ENCODE peak calls at places on chromosomes 5 and 9, in four cellular contexts. N is cardiac muscle cell, A is ascending aorta, U is adrenal gland. P is an unnamed sample. For H3K4me1 and H3K27me3, the result is how much of the 10 kb centered on the place peaks cover.

GRCh38 chr9:126503333-126504085 is 110.2 kb upstream of the LMX1B start:
- DNase-seq in N (no peak), A (no peak), U (no peak), P (peak)

GRCh38 chr9:104256710-104257091 is 162.6 kb downstream of the SMC2 start:
- DNase-seq in N (no peak), A (no peak), U (no peak), P (no peak)

GRCh38 chr5:19855453-19855852 is 132.5 kb downstream of the CDH18 start:
- DNase-seq in N (no peak), A (no peak), U (no peak), P (no peak)

GRCh38 chr9:118252027-118252426 is 547.8 kb downstream of the TLR4 start:
- DNase-seq in N (no peak), A (no peak), U (no peak), P (no peak)

GRCh38 chr5:160020969-160021368 is 12.0 kb downstream of the TTC1 start:
- DNase-seq in N (no peak), A (no peak), U (no peak), P (no peak)

GRCh38 chr5:134046330-134046729 is 41.6 kb upstream of the VDAC1 start:
- DNase-seq in N (no peak), A (no peak), U (no peak), P (no peak)

GRCh38 chr9:72703574-72703973 is 182.2 kb downstream of the TMC1 start:
- DNase-seq in N (no peak), A (no peak), U (no peak), P (no peak)

GRCh38 chr5:93433422-93433821 is 147.6 kb downstream of the NR2F1-AS1 start:
- DNase-seq in N (no peak), A (no peak), U (no peak), P (no peak)

GRCh38 chr5:159752622-159753275 is 163.5 kb upstream of the ADRA1B start:
- DNase-seq in N (no peak), A (peak), U (no peak), P (no peak)

GRCh38 chr5:129078247-129078646 is 16.3 kb upstream of the ISOC1 start:
- DNase-seq in N (no peak), A (no peak), U (no peak), P (no peak)

GRCh38 chr9:108784998-108785397 is 70.8 kb downstream of the ACTL7B start:
- DNase-seq in N (no peak), A (peak), U (peak), P (no peak)

GRCh38 chr5:141510160-141510559 is 21.3 kb downstream of the PCDHGC5 start:
- DNase-seq in N (no peak), A (no peak), U (no peak), P (peak)

GRCh38 chr5:83407931-83408330 is 63.6 kb upstream of the VCAN start:
- DNase-seq in N (no peak), A (no peak), U (no peak), P (no peak)

GRCh38 chr5:178769617-178770290 is 39.3 kb upstream of the ZNF354A start:
- DNase-seq in N (no peak), A (peak), U (no peak), P (no peak)

GRCh38 chr5:80804332-80804731 is 149.5 kb upstream of the DHFR start:
- DNase-seq in N (no peak), A (no peak), U (no peak), P (no peak)

GRCh38 chr9:92480332-92480771 is 2.0 kb downstream of the ASPN start:
- DNase-seq in N (no peak), A (peak), U (no peak), P (no peak)

GRCh38 chr9:107760469-107761242 is 271.1 kb upstream of the KLF4 start:
- DNase-seq in N (no peak), A (peak), U (peak), P (peak)

GRCh38 chr5:86679949-86680348 is 62.2 kb downstream of the COX7C start:
- DNase-seq in N (no peak), A (no peak), U (no peak), P (no peak)

GRCh38 chr5:9845185-9845584 is 215.0 kb upstream of the TAS2R1 start:
- DNase-seq in N (no peak), A (no peak), U (no peak), P (no peak)

GRCh38 chr9:107624216-107624948 is 134.8 kb upstream of the KLF4 start:
- DNase-seq in N (no peak), A (peak), U (no peak), P (peak)

GRCh38 chr5:124651663-124652513 is 94.6 kb downstream of the ZNF608 start:
- DNase-seq in N (peak), A (peak), U (peak), P (peak)

GRCh38 chr5:136030252-136030651 is 1.5 kb downstream of the TGFBI start:
- DNase-seq in N (no peak), A (peak), U (no peak), P (no peak)
- H3K4me1 ChIP-seq in N (under half), A (under half), U (under half), P (under half)

GRCh38 chr9:137162505-137163100 is 7.2 kb downstream of the LRRC26 start:
- DNase-seq in N (peak), A (no peak), U (peak), P (no peak)
- H3K27ac ChIP-seq in N (no peak), A (no peak), U (no peak), P (no peak)

GRCh38 chr9:132171702-132172101 is 9.8 kb downstream of the NTNG2 start:
- DNase-seq in N (no peak), A (no peak), U (no peak), P (no peak)
- H3K27me3 ChIP-seq in N (under half), A (under half), U (under half), P (under half)

GRCh38 chr5:68292316-68292715 is 76.8 kb downstream of the PIK3R1 start:
- DNase-seq in N (no peak), A (no peak), U (no peak), P (no peak)
- H3K4me1 ChIP-seq in N (under half), A (under half), U (under half), P (under half)

GRCh38 chr5:163252951-163253350 is 184.4 kb upstream of the CCNG1 start:
- DNase-seq in N (no peak), A (no peak), U (no peak), P (no peak)
- H3K27ac ChIP-seq in N (no peak), A (no peak), U (no peak), P (no peak)